ENCODE peak calls at places on chromosomes 7 and 10, in eight cellular contexts. N is endothelial cell, J is bronchial epithelial cell, V is A549, I is type B pancreatic cell, L is IMR-90, S is lower leg skin, P is fibroblast of mammary gland. W is an unnamed sample.
A peak's percentile ranks its signal among the peaks of the same experiment; 100 is the strongest.

GRCh38 chr10:129877773-129878371 is 86.2 kb downstream of the EBF3 start:
- DNase-seq in L (no peak), P (peak; percentile 3), S (no peak), V (no peak), I (no peak), N (peak; percentile 65), J (no peak), W (peak; percentile 42)

GRCh38 chr7:131372554-131372953 is 44.9 kb downstream of the MKLN1 start:
- DNase-seq in S (no peak), I (no peak), N (no peak), V (no peak), J (no peak), P (no peak), L (no peak), W (no peak)

GRCh38 chr7:27162930-27163775 is 2.2 kb downstream of the HOXA9 start:
- DNase-seq in S (no peak), J (no peak), N (no peak), P (peak; percentile 28), I (no peak), L (no peak), V (no peak), W (no peak)

GRCh38 chr7:137626469-137627067 is 220.2 kb downstream of the DGKI start:
- DNase-seq in V (peak; percentile 35), J (peak; percentile 34), S (no peak), L (peak; percentile 52), P (peak; percentile 54), I (no peak), N (peak; percentile 70), W (peak; percentile 83)

GRCh38 chr7:44073664-44074348 is 8.4 kb upstream of the PGAM2 start:
- DNase-seq in L (peak; percentile 66), S (peak; percentile 95), N (no peak), P (peak; percentile 71), I (no peak), J (peak; percentile 76), V (no peak), W (no peak)

GRCh38 chr7:45582136-45582742 is 8.1 kb downstream of the ADCY1 start:
- DNase-seq in J (no peak), I (no peak), N (no peak), V (no peak), L (no peak), S (no peak), P (no peak), W (no peak)

GRCh38 chr10:26689394-26689793 is 8.1 kb upstream of the PDSS1 start:
- DNase-seq in P (no peak), V (no peak), I (no peak), N (no peak), J (no peak), L (no peak), S (no peak), W (no peak)

GRCh38 chr7:153858335-153858734 is 193.9 kb upstream of the DPP6 start:
- DNase-seq in J (no peak), L (no peak), I (no peak), P (peak; percentile 21), V (no peak), N (no peak), S (no peak), W (no peak)

GRCh38 chr7:107492875-107493274 is 23.0 kb downstream of the GPR22 start:
- DNase-seq in P (no peak), S (no peak), I (no peak), J (no peak), V (no peak), L (no peak), N (no peak), W (no peak)

GRCh38 chr10:130236711-130237110 is 100.5 kb downstream of the GLRX3 start:
- DNase-seq in V (no peak), L (no peak), J (no peak), S (peak; percentile 28), P (no peak), N (no peak), I (no peak), W (no peak)

GRCh38 chr10:124285587-124286527 is 132.9 kb downstream of the OAT start:
- DNase-seq in P (no peak), N (no peak), J (peak; percentile 32), V (no peak), I (no peak), S (peak; percentile 50), L (no peak), W (no peak)

GRCh38 chr10:47372726-47373125 is 11.4 kb downstream of the ZNF488 start:
- DNase-seq in L (no peak), V (no peak), S (peak; percentile 81), N (peak; percentile 2), I (peak; percentile 56), J (no peak), P (no peak), W (no peak)

GRCh38 chr10:6473430-6473829 is 106.6 kb downstream of the PRKCQ start:
- DNase-seq in J (no peak), I (no peak), V (no peak), P (no peak), S (no peak), L (no peak), N (peak; percentile 7), W (no peak)

GRCh38 chr10:132158810-132159209 is 27.9 kb upstream of the DPYSL4 start:
- DNase-seq in J (no peak), L (no peak), N (no peak), S (no peak), I (no peak), P (no peak), V (no peak), W (no peak)

GRCh38 chr7:100914879-100915442 is 19.3 kb upstream of the ACHE start:
- DNase-seq in P (peak; percentile 8), I (no peak), L (no peak), S (no peak), V (no peak), J (peak; percentile 81), N (no peak), W (no peak)

GRCh38 chr10:34049887-34050286 is 715.4 kb upstream of the NRP1 start:
- DNase-seq in I (no peak), J (peak; percentile 79), N (no peak), L (peak; percentile 82), P (peak; percentile 91), S (no peak), V (peak; percentile 55), W (no peak)

DNA sequence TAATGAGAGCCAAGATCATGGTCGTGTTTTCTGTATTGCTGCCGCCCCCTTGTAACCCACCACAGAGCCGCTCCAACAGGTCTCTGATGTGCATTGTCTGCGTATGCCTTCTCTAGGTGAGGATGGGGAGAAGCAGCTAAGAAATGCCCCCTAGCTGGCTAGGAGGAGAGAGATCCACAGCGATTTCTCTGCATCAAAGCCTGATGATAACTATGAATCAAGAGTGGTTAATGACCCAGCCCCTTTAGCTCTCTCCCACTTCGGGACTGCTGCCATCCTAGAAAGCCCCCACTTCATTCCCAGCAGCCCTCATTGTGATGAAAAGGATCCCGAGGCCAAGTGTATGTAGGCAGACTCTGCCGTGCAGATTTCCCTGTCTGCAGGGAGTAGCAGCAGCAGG is 3.0 kb downstream of the PLXNA4 start:
- DNase-seq in S (no peak), I (no peak), L (no peak), N (no peak), P (no peak), J (no peak), V (no peak), W (no peak)
- TF ChIP-seq CTCF in S (no peak), I (no peak), L (no peak), N (no peak), P (no peak), J (no peak), V (no peak), W (no peak)

GRCh38 chr10:99977916-99978315 is 31.8 kb downstream of the DNMBP start:
- DNase-seq in V (no peak), N (no peak), P (no peak), J (no peak), I (no peak), S (no peak), L (no peak), W (no peak)

GRCh38 chr10:99975942-99976809 is 33.6 kb downstream of the DNMBP start:
- DNase-seq in S (no peak), P (peak; percentile 88), N (no peak), L (peak; percentile 72), J (peak; percentile 68), I (no peak), V (no peak), W (no peak)

GRCh38 chr10:99975106-99975829 is 34.5 kb downstream of the DNMBP start:
- DNase-seq in I (no peak), P (no peak), L (no peak), V (no peak), N (no peak), S (no peak), J (no peak), W (no peak)

GRCh38 chr10:99976886-99977391 is 32.8 kb downstream of the DNMBP start:
- DNase-seq in J (peak; percentile 98), L (peak; percentile 92), V (peak; percentile 55), S (no peak), P (peak; percentile 99), N (no peak), I (no peak), W (no peak)

GRCh38 chr10:99973190-99973589 is 36.6 kb downstream of the DNMBP start:
- DNase-seq in N (no peak), V (no peak), I (no peak), L (no peak), P (no peak), S (no peak), J (no peak), W (no peak)
- TF ChIP-seq CTCF in N (no peak), V (peak; percentile 51), I (no peak), L (peak; percentile 39), P (peak; percentile 36), S (no peak), J (peak; percentile 3), W (peak; percentile 45)

DNA sequence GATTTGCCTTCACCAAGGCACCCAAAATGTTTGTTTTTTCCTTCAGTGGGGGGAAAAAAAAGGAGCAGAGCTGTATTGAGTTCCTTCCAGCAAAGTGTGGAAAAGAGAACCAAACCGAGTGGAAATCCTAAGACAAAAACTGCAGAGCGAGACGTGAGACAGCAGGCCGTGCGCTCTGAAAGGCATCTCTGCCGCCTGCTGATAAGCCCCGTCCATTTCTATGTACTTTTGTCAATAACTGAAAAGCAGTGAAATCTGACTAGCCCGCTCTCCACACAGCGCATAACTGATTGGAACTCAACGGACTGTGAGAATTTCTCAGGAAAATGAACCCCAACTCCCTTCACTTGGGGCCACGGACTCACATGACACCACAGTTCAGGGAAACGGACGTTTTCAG is 83.2 kb downstream of the COBL start:
- DNase-seq in N (no peak), L (no peak), I (no peak), S (peak; percentile 54), J (no peak), P (no peak), V (no peak), W (no peak)
- TF ChIP-seq CTCF in N (no peak), L (no peak), I (no peak), S (no peak), J (no peak), P (no peak), V (no peak), W (no peak)

DNA sequence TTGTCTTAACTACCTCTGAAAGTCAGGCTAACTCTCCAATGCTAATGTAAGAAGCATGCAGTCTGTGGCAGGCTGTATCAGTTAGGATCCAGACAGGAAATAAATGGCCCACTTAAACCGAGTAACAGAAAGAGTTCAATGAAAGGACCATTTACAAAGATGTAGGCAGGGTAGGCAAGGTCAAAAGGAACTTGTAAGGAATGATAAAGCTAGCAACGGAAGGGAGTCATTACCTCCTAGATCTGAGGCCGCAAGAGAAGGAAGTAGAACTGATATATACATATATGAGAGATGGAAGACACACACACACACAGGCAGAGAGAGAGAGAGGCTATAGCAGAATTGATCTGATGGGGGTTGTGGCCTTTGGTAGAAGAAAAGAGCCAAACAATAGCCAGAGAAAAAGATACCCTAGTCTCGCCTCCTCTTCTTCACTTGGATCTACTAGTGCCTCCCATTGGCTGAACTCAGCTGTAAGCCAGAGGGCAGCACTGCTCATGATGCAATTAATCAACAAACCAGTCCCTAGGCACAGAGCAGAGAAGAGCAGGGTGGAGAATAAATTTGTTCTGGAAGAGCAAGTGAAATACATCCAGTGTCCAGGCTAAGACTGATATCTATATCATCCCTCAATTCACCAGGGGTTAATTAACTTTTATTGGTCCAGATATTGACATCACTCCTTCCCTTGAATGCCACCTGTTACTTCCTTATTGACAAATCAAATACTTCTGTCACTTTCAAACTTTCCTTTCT is 91.2 kb downstream of the LSMEM1 start:
- DNase-seq in S (no peak), N (no peak), V (no peak), J (peak; percentile 21), P (no peak), I (no peak), L (no peak), W (no peak)
- TF ChIP-seq CTCF in S (no peak), N (no peak), V (no peak), J (peak; percentile 34), P (peak; percentile 8), I (no peak), L (no peak), W (no peak)

W was measured in neural crest cell.